ENCODE peak calls at places on chromosome 3, in six cellular contexts. One of them, this sample, is unnamed.

GRCh38 chr3:149258298-149258697 is 36.7 kb upstream of the CP start:
- DNase-seq in PC-3: no peak
- DNase-seq in neuronal stem cell: no peak
- DNase-seq in neural progenitor cell: no peak
- DNase-seq in H1: no peak
- DNase-seq in MM.1S: no peak
- DNase-seq in this sample: no peak

GRCh38 chr3:96754128-96754527 is 60.3 kb upstream of the EPHA6 start:
- DNase-seq in H1: no peak
- DNase-seq in neural progenitor cell: no peak
- DNase-seq in MM.1S: no peak
- DNase-seq in neuronal stem cell: no peak
- DNase-seq in PC-3: no peak
- DNase-seq in this sample: no peak

GRCh38 chr3:131224886-131225550 is 156.6 kb upstream of the NUDT16 start:
- DNase-seq in MM.1S: no peak
- DNase-seq in H1: no peak
- DNase-seq in PC-3: peak
- DNase-seq in neuronal stem cell: no peak
- DNase-seq in neural progenitor cell: no peak
- DNase-seq in this sample: no peak

GRCh38 chr3:37862219-37862711 is 585 bp downstream of the CTDSPL start:
- DNase-seq in H1: no peak
- DNase-seq in neural progenitor cell: peak
- DNase-seq in MM.1S: no peak
- DNase-seq in neuronal stem cell: peak
- DNase-seq in PC-3: no peak
- DNase-seq in this sample: no peak

GRCh38 chr3:12891985-12892839 is 50.8 kb upstream of the RPL32 start:
- DNase-seq in neural progenitor cell: peak
- DNase-seq in PC-3: peak
- DNase-seq in MM.1S: peak
- DNase-seq in H1: no peak
- DNase-seq in neuronal stem cell: peak
- DNase-seq in this sample: peak

GRCh38 chr3:138043266-138044029 is 33.5 kb downstream of the CLDN18 start:
- DNase-seq in PC-3: peak
- DNase-seq in neuronal stem cell: no peak
- DNase-seq in neural progenitor cell: no peak
- DNase-seq in MM.1S: no peak
- DNase-seq in H1: no peak
- DNase-seq in this sample: no peak

GRCh38 chr3:143974877-143975238 is 3.2 kb downstream of the DIPK2A start:
- DNase-seq in neural progenitor cell: no peak
- DNase-seq in PC-3: peak
- DNase-seq in H1: no peak
- DNase-seq in MM.1S: no peak
- DNase-seq in neuronal stem cell: no peak
- DNase-seq in this sample: no peak

GRCh38 chr3:187310954-187311470 is 19.5 kb upstream of the MASP1 start:
- DNase-seq in PC-3: no peak
- DNase-seq in H1: no peak
- DNase-seq in neural progenitor cell: no peak
- DNase-seq in neuronal stem cell: no peak
- DNase-seq in MM.1S: no peak
- DNase-seq in this sample: no peak

GRCh38 chr3:108493862-108494261 is 16.5 kb downstream of the MYH15 start:
- DNase-seq in PC-3: peak
- DNase-seq in neuronal stem cell: no peak
- DNase-seq in H1: no peak
- DNase-seq in MM.1S: no peak
- DNase-seq in neural progenitor cell: peak
- DNase-seq in this sample: no peak

GRCh38 chr3:112687621-112688020 is 46.7 kb upstream of the CCDC80 start:
- DNase-seq in MM.1S: no peak
- DNase-seq in H1: no peak
- DNase-seq in PC-3: no peak
- DNase-seq in neuronal stem cell: no peak
- DNase-seq in neural progenitor cell: no peak
- DNase-seq in this sample: no peak

GRCh38 chr3:14142567-14143270 is 17.9 kb downstream of the TMEM43 start:
- DNase-seq in neuronal stem cell: no peak
- DNase-seq in H1: no peak
- DNase-seq in MM.1S: no peak
- DNase-seq in PC-3: no peak
- DNase-seq in neural progenitor cell: no peak
- DNase-seq in this sample: no peak

GRCh38 chr3:71011565-71012287 is 571.8 kb downstream of the FOXP1 start:
- DNase-seq in neuronal stem cell: no peak
- DNase-seq in neural progenitor cell: no peak
- DNase-seq in PC-3: peak
- DNase-seq in MM.1S: peak
- DNase-seq in H1: no peak
- DNase-seq in this sample: no peak

GRCh38 chr3:101466465-101467309 is 46.3 kb downstream of the SENP7 start:
- DNase-seq in PC-3: no peak
- DNase-seq in H1: peak
- DNase-seq in neural progenitor cell: peak
- DNase-seq in neuronal stem cell: peak
- DNase-seq in MM.1S: no peak
- DNase-seq in this sample: peak

GRCh38 chr3:138205527-138205926 is 18.4 kb downstream of the ARMC8 start:
- DNase-seq in neuronal stem cell: no peak
- DNase-seq in PC-3: no peak
- DNase-seq in MM.1S: no peak
- DNase-seq in H1: no peak
- DNase-seq in neural progenitor cell: no peak
- DNase-seq in this sample: no peak

GRCh38 chr3:129625071-129625874 is 18.8 kb upstream of the PLXND1 start:
- DNase-seq in H1: no peak
- DNase-seq in MM.1S: no peak
- DNase-seq in PC-3: no peak
- DNase-seq in neural progenitor cell: no peak
- DNase-seq in neuronal stem cell: no peak
- DNase-seq in this sample: no peak

GRCh38 chr3:42451546-42452230 is 41.3 kb upstream of the LYZL4 start:
- DNase-seq in PC-3: no peak
- DNase-seq in H1: no peak
- DNase-seq in neural progenitor cell: no peak
- DNase-seq in neuronal stem cell: no peak
- DNase-seq in MM.1S: no peak
- DNase-seq in this sample: no peak

GRCh38 chr3:13332158-13332557 is 88.0 kb downstream of the NUP210 start:
- DNase-seq in MM.1S: peak
- DNase-seq in neuronal stem cell: no peak
- DNase-seq in neural progenitor cell: no peak
- DNase-seq in PC-3: peak
- DNase-seq in H1: no peak
- DNase-seq in this sample: peak

GRCh38 chr3:12706504-12707253 is 42.8 kb upstream of the RAF1 start:
- DNase-seq in H1: peak
- DNase-seq in neural progenitor cell: peak
- DNase-seq in PC-3: peak
- DNase-seq in MM.1S: peak
- DNase-seq in neuronal stem cell: peak
- DNase-seq in this sample: peak

GRCh38 chr3:133162906-133163305 is 124.7 kb downstream of the TMEM108 start:
- DNase-seq in H1: no peak
- DNase-seq in PC-3: no peak
- DNase-seq in neuronal stem cell: no peak
- DNase-seq in neural progenitor cell: no peak
- DNase-seq in MM.1S: no peak
- DNase-seq in this sample: no peak

GRCh38 chr3:63979093-63979492 is 44.2 kb downstream of the PSMD6 start:
- DNase-seq in PC-3: no peak
- DNase-seq in MM.1S: no peak
- DNase-seq in neural progenitor cell: no peak
- DNase-seq in neuronal stem cell: no peak
- DNase-seq in H1: no peak
- DNase-seq in this sample: no peak

GRCh38 chr3:102699819-102700140 is 265.0 kb downstream of the ZPLD1 start:
- DNase-seq in neuronal stem cell: no peak
- DNase-seq in H1: no peak
- DNase-seq in neural progenitor cell: no peak
- DNase-seq in MM.1S: no peak
- DNase-seq in PC-3: no peak
- DNase-seq in this sample: peak

GRCh38 chr3:52218454-52218853 is 7.0 kb downstream of the TLR9 start:
- DNase-seq in H1: no peak
- DNase-seq in PC-3: no peak
- DNase-seq in MM.1S: no peak
- DNase-seq in neuronal stem cell: no peak
- DNase-seq in neural progenitor cell: no peak
- DNase-seq in this sample: no peak

GRCh38 chr3:120275553-120276092 is 9.4 kb downstream of the GPR156 start:
- DNase-seq in PC-3: no peak
- DNase-seq in MM.1S: no peak
- DNase-seq in neuronal stem cell: no peak
- DNase-seq in H1: no peak
- DNase-seq in neural progenitor cell: no peak
- DNase-seq in this sample: no peak

GRCh38 chr3:16942955-16943354 is 58.2 kb downstream of the PLCL2 start:
- DNase-seq in H1: no peak
- DNase-seq in MM.1S: no peak
- DNase-seq in neural progenitor cell: no peak
- DNase-seq in PC-3: no peak
- DNase-seq in neuronal stem cell: no peak
- DNase-seq in this sample: no peak
- H3K27ac ChIP-seq in H1: no peak
- H3K27ac ChIP-seq in MM.1S: no peak
- H3K27ac ChIP-seq in neural progenitor cell: no peak
- H3K27ac ChIP-seq in PC-3: no peak
- H3K27ac ChIP-seq in neuronal stem cell: no peak
- H3K27ac ChIP-seq in this sample: no peak

GRCh38 chr3:9296241-9296640 is 46.8 kb upstream of the SRGAP3 start:
- DNase-seq in MM.1S: no peak
- DNase-seq in PC-3: no peak
- DNase-seq in H1: no peak
- DNase-seq in neuronal stem cell: no peak
- DNase-seq in neural progenitor cell: no peak
- DNase-seq in this sample: no peak

GRCh38 chr3:9290556-9290955 is 41.1 kb upstream of the SRGAP3 start:
- DNase-seq in MM.1S: no peak
- DNase-seq in neuronal stem cell: no peak
- DNase-seq in H1: no peak
- DNase-seq in PC-3: no peak
- DNase-seq in neural progenitor cell: no peak
- DNase-seq in this sample: no peak

GRCh38 chr3:9295007-9295406 is 45.6 kb upstream of the SRGAP3 start:
- DNase-seq in H1: no peak
- DNase-seq in PC-3: no peak
- DNase-seq in neural progenitor cell: no peak
- DNase-seq in MM.1S: no peak
- DNase-seq in neuronal stem cell: no peak
- DNase-seq in this sample: no peak

GRCh38 chr3:9293066-9293465 is 43.6 kb upstream of the SRGAP3 start:
- DNase-seq in H1: no peak
- DNase-seq in neuronal stem cell: no peak
- DNase-seq in neural progenitor cell: no peak
- DNase-seq in PC-3: peak
- DNase-seq in MM.1S: no peak
- DNase-seq in this sample: peak

DNA sequence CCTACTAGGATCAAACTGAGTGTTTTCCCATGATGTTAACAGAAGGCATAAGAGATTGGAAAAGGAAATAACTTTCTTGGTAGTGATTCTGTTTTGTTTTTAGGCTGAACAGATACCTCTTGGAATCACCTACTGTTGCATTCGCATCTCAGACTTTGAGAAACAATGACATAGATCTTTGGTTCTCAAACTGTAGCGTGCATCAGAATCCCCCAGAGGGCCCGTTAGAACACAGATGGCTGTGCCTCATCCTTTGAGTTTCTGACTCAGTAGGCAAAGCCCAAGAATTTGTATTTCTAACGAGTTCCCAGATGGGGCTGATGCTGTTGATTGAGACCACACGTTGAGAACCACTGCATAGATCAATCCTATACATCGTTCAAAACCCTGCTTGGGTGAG is 42.5 kb upstream of the SRGAP3 start:
- DNase-seq in neural progenitor cell: peak
- DNase-seq in PC-3: no peak
- DNase-seq in MM.1S: no peak
- DNase-seq in H1: no peak
- DNase-seq in neuronal stem cell: no peak
- DNase-seq in this sample: no peak
- H3K4me2 ChIP-seq in neural progenitor cell: peak
- H3K4me2 ChIP-seq in PC-3: no peak
- H3K4me2 ChIP-seq in MM.1S: no peak
- H3K4me2 ChIP-seq in H1: no peak
- H3K4me2 ChIP-seq in neuronal stem cell: no peak
- H3K4me2 ChIP-seq in this sample: no peak

GRCh38 chr3:123475786-123476185 is 26.9 kb upstream of the ADCY5 start:
- DNase-seq in PC-3: no peak
- DNase-seq in MM.1S: no peak
- DNase-seq in neural progenitor cell: no peak
- DNase-seq in neuronal stem cell: no peak
- DNase-seq in H1: no peak
- DNase-seq in this sample: no peak
- H2AFZ ChIP-seq in PC-3: no peak
- H2AFZ ChIP-seq in MM.1S: no peak
- H2AFZ ChIP-seq in neural progenitor cell: no peak
- H2AFZ ChIP-seq in neuronal stem cell: no peak
- H2AFZ ChIP-seq in H1: no peak
- H2AFZ ChIP-seq in this sample: no peak

GRCh38 chr3:124763206-124763605 is 33.0 kb downstream of the UMPS start:
- DNase-seq in neural progenitor cell: no peak
- DNase-seq in MM.1S: no peak
- DNase-seq in H1: no peak
- DNase-seq in PC-3: no peak
- DNase-seq in neuronal stem cell: no peak
- DNase-seq in this sample: no peak

GRCh38 chr3:124764746-124765145 is 34.5 kb downstream of the UMPS start:
- DNase-seq in PC-3: no peak
- DNase-seq in neural progenitor cell: no peak
- DNase-seq in MM.1S: no peak
- DNase-seq in neuronal stem cell: no peak
- DNase-seq in H1: no peak
- DNase-seq in this sample: no peak

GRCh38 chr3:124763644-124764358 is 33.5 kb downstream of the UMPS start:
- DNase-seq in MM.1S: no peak
- DNase-seq in neural progenitor cell: no peak
- DNase-seq in neuronal stem cell: no peak
- DNase-seq in PC-3: no peak
- DNase-seq in H1: no peak
- DNase-seq in this sample: no peak

GRCh38 chr3:124766113-124767095 is 36.2 kb downstream of the UMPS start:
- DNase-seq in MM.1S: no peak
- DNase-seq in H1: no peak
- DNase-seq in PC-3: no peak
- DNase-seq in neural progenitor cell: no peak
- DNase-seq in neuronal stem cell: no peak
- DNase-seq in this sample: peak

DNA sequence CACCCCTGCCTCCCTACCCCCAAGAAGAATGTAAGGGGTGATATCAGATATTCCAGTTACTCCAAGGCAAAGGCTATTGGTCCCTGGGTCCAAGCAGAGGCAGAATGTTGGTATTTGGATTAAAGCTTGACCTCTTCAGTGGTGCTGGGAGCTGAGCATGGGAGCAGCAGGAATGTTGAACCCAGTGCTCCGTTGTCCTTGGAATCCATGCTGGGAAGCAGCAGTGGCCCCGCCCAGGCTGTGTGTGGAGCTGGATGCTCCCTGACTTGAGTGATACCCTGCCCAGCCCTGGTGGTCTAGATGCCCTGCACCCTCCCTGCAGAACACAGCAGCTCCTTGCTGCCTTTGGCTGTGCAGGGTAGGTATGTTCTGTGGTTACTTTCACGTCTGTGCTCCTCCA is 34.9 kb downstream of the UMPS start:
- DNase-seq in neuronal stem cell: no peak
- DNase-seq in MM.1S: no peak
- DNase-seq in PC-3: no peak
- DNase-seq in neural progenitor cell: no peak
- DNase-seq in H1: no peak
- DNase-seq in this sample: no peak
- H3K27ac ChIP-seq in neuronal stem cell: no peak
- H3K27ac ChIP-seq in MM.1S: no peak
- H3K27ac ChIP-seq in PC-3: no peak
- H3K27ac ChIP-seq in neural progenitor cell: no peak
- H3K27ac ChIP-seq in H1: no peak
- H3K27ac ChIP-seq in this sample: no peak